ENCODE peak calls at places on chromosomes 12 and 14, in eight cellular contexts. F is RWPE2; S is stomach; C is cardiac muscle cell; A is sigmoid colon; D is effector memory CD4-positive, alpha-beta T cell; I is AG04450; E is HepG2. M is an unnamed sample.

GRCh38 chr12:106840217-106840616 is 65.7 kb downstream of the RIC8B start:
- DNase-seq in F (no peak), S (no peak), C (peak), A (no peak), D (no peak), I (peak), E (peak), M (no peak)

GRCh38 chr12:93918262-93918661 is 230.1 kb upstream of the PLXNC1 start:
- DNase-seq in F (no peak), S (no peak), C (peak), A (no peak), D (no peak), I (no peak), E (no peak), M (no peak)

GRCh38 chr14:36817071-36817930 is 155.6 kb downstream of the PAX9 start:
- DNase-seq in F (no peak), S (no peak), C (no peak), A (no peak), D (no peak), I (no peak), E (no peak), M (no peak)

GRCh38 chr14:66824251-66824650 is 316.3 kb downstream of the GPHN start:
- DNase-seq in F (no peak), S (no peak), C (no peak), A (no peak), D (no peak), I (no peak), E (no peak), M (no peak)

GRCh38 chr14:79197516-79197915 is 1013.8 kb downstream of the DIO2 start:
- DNase-seq in F (no peak), S (no peak), C (no peak), A (no peak), D (no peak), I (no peak), E (no peak), M (no peak)

GRCh38 chr12:3438401-3438800 is 52.6 kb upstream of the PRMT8 start:
- DNase-seq in F (no peak), S (no peak), C (no peak), A (no peak), D (no peak), I (no peak), E (no peak), M (no peak)

GRCh38 chr12:30795410-30795659 is 40.6 kb upstream of the CAPRIN2 start:
- DNase-seq in F (no peak), S (no peak), C (no peak), A (no peak), D (no peak), I (no peak), E (no peak), M (no peak)

GRCh38 chr12:47383942-47384341 is 304.2 kb upstream of the AMIGO2 start:
- DNase-seq in F (no peak), S (no peak), C (peak), A (no peak), D (no peak), I (peak), E (no peak), M (no peak)

GRCh38 chr12:124188561-124189405 is 106.1 kb upstream of the RFLNA start:
- DNase-seq in F (peak), S (no peak), C (no peak), A (no peak), D (no peak), I (no peak), E (peak), M (no peak)

GRCh38 chr12:86719381-86719780 is 463.2 kb upstream of the MGAT4C start:
- DNase-seq in F (no peak), S (no peak), C (no peak), A (no peak), D (no peak), I (no peak), E (no peak), M (no peak)

GRCh38 chr14:53716521-53716920 is 240.1 kb downstream of the BMP4 start:
- DNase-seq in F (no peak), S (no peak), C (no peak), A (no peak), D (no peak), I (no peak), E (no peak), M (no peak)

GRCh38 chr14:53711205-53711604 is 245.4 kb downstream of the BMP4 start:
- DNase-seq in F (no peak), S (no peak), C (no peak), A (no peak), D (no peak), I (no peak), E (no peak), M (no peak)

GRCh38 chr14:53710615-53711014 is 246.0 kb downstream of the BMP4 start:
- DNase-seq in F (no peak), S (no peak), C (no peak), A (no peak), D (no peak), I (no peak), E (no peak), M (no peak)

GRCh38 chr14:53714495-53715389 is 241.9 kb downstream of the BMP4 start:
- DNase-seq in F (no peak), S (no peak), C (peak), A (no peak), D (no peak), I (no peak), E (no peak), M (no peak)

GRCh38 chr14:53715390-53715730 is 241.3 kb downstream of the BMP4 start:
- DNase-seq in F (no peak), S (no peak), C (peak), A (no peak), D (no peak), I (no peak), E (peak), M (no peak)
- H3K4me3 ChIP-seq in F (no peak), S (no peak), C (no peak), A (no peak), D (no peak), I (no peak), E (no peak), M (no peak)

GRCh38 chr14:51653096-51653814 is 1.5 kb downstream of the FRMD6 start:
- DNase-seq in F (no peak), S (no peak), C (peak), A (no peak), D (no peak), I (no peak), E (no peak), M (no peak)
- H3K27ac ChIP-seq in F (peak), S (peak), C (peak), A (peak), D (no peak), I (peak), E (no peak), M (peak)

DNA sequence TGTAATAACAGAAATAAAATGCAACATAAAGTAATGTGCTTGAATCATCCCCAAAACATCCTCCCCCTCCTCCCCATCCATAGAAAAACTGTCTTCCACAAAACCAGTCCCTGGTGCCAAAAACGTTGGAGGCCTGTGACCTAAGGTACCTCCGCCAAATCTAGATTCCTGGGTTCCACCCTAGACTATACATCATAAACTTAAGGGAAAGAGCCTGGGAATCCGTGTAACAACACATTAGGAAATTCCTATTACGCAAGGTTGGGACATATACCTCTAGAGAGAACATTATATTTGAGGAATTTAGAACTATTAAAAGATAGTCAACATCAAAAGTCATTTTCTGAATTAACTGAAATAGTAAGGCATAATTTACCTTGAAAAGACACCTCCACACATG is 38.0 kb downstream of the SPPL3 start:
- DNase-seq in F (no peak), S (no peak), C (peak), A (no peak), D (no peak), I (no peak), E (no peak), M (no peak)
- H3K4me3 ChIP-seq in F (no peak), S (no peak), C (no peak), A (no peak), D (no peak), I (no peak), E (no peak), M (no peak)

GRCh38 chr14:71143391-71144290 is 236.4 kb downstream of the PCNX1 start:
- DNase-seq in F (peak), S (no peak), C (peak), A (no peak), D (peak), I (peak), E (peak), M (no peak)

GRCh38 chr14:71139058-71139946 is 232.0 kb downstream of the PCNX1 start:
- DNase-seq in F (no peak), S (peak), C (peak), A (no peak), D (peak), I (peak), E (peak), M (no peak)

GRCh38 chr14:71141701-71142374 is 234.6 kb downstream of the PCNX1 start:
- DNase-seq in F (no peak), S (no peak), C (peak), A (no peak), D (no peak), I (no peak), E (no peak), M (no peak)

GRCh38 chr14:71140157-71140556 is 232.9 kb downstream of the PCNX1 start:
- DNase-seq in F (no peak), S (no peak), C (no peak), A (no peak), D (no peak), I (no peak), E (no peak), M (no peak)

GRCh38 chr14:71142375-71143038 is 235.2 kb downstream of the PCNX1 start:
- DNase-seq in F (no peak), S (no peak), C (peak), A (no peak), D (no peak), I (peak), E (no peak), M (no peak)
- H3K27ac ChIP-seq in F (peak), S (peak), C (no peak), A (no peak), D (no peak), I (peak), E (no peak), M (no peak)

DNA sequence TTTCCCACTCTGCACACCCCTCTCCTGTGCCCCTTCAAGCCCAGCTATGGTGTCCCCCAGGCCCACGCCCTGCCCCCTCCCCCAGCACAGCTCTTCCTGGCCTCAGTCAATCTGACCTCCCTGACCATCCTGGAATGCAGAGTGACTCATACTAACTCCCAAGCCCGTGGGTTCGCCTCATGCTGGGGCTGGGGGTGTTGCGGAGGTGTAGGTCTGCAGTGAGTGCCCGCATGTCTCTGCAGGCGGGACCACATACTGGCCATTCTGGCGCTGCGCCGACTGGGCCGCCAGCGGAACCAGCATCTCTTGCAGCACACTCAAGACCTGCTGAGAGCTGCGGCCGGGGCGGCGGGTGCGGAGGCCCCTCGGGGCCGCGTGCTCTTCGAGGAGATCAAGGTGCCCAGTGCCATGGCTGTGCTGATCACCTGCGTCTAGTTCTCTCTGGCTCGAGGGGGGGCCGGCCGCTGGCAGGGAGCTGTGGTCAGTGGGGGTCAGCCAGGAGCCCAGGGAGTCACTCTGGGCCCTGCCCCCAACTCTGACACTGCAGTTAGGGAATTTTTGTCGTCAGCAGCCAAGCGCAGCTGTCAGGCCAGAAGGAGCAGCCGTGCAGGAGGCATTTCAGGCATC is 13.4 kb upstream of the TNFAIP2 start:
- DNase-seq in F (no peak), S (no peak), C (peak), A (no peak), D (no peak), I (peak), E (peak), M (no peak)
- H3K4me3 ChIP-seq in F (no peak), S (no peak), C (no peak), A (no peak), D (no peak), I (peak), E (no peak), M (no peak)

GRCh38 chr12:115207216-115207915 is 523.4 kb upstream of the TBX3 start:
- DNase-seq in F (no peak), S (no peak), C (no peak), A (no peak), D (no peak), I (no peak), E (no peak), M (no peak)
- H3K27ac ChIP-seq in F (no peak), S (no peak), C (no peak), A (no peak), D (no peak), I (no peak), E (no peak), M (no peak)

DNA sequence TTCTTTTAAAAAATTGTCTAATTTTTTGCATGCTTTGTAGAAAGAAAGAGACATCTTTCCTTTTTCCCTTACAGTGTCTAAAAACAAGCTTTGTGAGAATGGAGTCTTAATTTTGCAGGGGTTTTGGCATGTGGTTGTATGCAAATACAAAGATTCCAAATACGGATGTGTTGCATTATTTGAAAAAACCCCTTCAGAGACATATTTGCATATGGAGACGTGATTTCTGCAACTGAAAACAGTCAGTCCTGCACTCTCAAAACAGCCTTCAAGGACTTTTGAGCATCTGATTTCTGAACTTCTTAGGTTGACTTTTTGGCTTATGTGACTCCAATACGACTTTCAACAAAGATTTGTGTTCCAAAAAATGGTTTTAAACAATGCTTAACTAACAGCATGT is 7.8 kb downstream of the IRAK3 start:
- DNase-seq in F (no peak), S (no peak), C (peak), A (no peak), D (no peak), I (no peak), E (no peak), M (no peak)
- H3K4me3 ChIP-seq in F (no peak), S (no peak), C (no peak), A (no peak), D (no peak), I (no peak), E (no peak), M (no peak)

GRCh38 chr14:22597771-22598098 is 365 bp upstream of the ABHD4 start:
- DNase-seq in F (no peak), S (no peak), C (peak), A (no peak), D (no peak), I (no peak), E (no peak), M (no peak)

GRCh38 chr14:22599349-22599748 is 1.2 kb downstream of the ABHD4 start:
- DNase-seq in F (no peak), S (no peak), C (no peak), A (no peak), D (no peak), I (no peak), E (no peak), M (no peak)

GRCh38 chr14:22598099-22598895 is at the start of gene ABHD4:
- DNase-seq in F (no peak), S (peak), C (peak), A (peak), D (peak), I (no peak), E (peak), M (peak)

GRCh38 chr14:22600027-22600426 is 1.9 kb downstream of the ABHD4 start:
- DNase-seq in F (no peak), S (no peak), C (no peak), A (no peak), D (no peak), I (no peak), E (no peak), M (no peak)

GRCh38 chr14:22598896-22599244 is 770 bp downstream of the ABHD4 start:
- DNase-seq in F (no peak), S (peak), C (peak), A (no peak), D (no peak), I (no peak), E (peak), M (peak)
- H3K27ac ChIP-seq in F (peak), S (peak), C (peak), A (peak), D (peak), I (peak), E (peak), M (peak)